ENCODE peak calls at places on chromosomes 2 and 18, in five cellular contexts. C is GM12892, L is HCT116, F is endothelial cell of umbilical vein, Z is GM12891. K is an unnamed sample.

GRCh38 chr2:216942016-216942415 is 82.2 kb upstream of the TNP1 start:
- DNase-seq in C (no peak), Z (no peak), F (no peak), L (no peak), K (no peak)

GRCh38 chr2:126616606-126617069 is 39.3 kb upstream of the GYPC start:
- DNase-seq in F (no peak), L (no peak), Z (no peak), C (no peak), K (no peak)

GRCh38 chr18:64330161-64330560 is 181.3 kb upstream of the LINC00305 start:
- DNase-seq in L (no peak), Z (no peak), F (peak), C (no peak), K (no peak)

GRCh38 chr2:112831956-112832567 is 4.5 kb downstream of the IL1B start:
- DNase-seq in Z (no peak), C (no peak), L (no peak), F (peak), K (no peak)

GRCh38 chr2:214895469-214895868 is 86.0 kb upstream of the BARD1 start:
- DNase-seq in L (no peak), Z (no peak), F (no peak), C (no peak), K (no peak)

GRCh38 chr2:109247812-109248211 is 118.8 kb downstream of the SH3RF3 start:
- DNase-seq in C (no peak), Z (no peak), L (no peak), F (peak), K (no peak)

GRCh38 chr18:10353791-10354190 is 100.6 kb upstream of the APCDD1 start:
- DNase-seq in Z (no peak), C (no peak), L (no peak), F (peak), K (no peak)

GRCh38 chr2:235206980-235207579 is 255.3 kb downstream of the SH3BP4 start:
- DNase-seq in C (no peak), F (no peak), Z (no peak), L (no peak), K (no peak)

GRCh38 chr2:235639387-235639786 is 145.5 kb downstream of the AGAP1 start:
- DNase-seq in L (no peak), F (no peak), C (no peak), Z (no peak), K (peak)

DNA sequence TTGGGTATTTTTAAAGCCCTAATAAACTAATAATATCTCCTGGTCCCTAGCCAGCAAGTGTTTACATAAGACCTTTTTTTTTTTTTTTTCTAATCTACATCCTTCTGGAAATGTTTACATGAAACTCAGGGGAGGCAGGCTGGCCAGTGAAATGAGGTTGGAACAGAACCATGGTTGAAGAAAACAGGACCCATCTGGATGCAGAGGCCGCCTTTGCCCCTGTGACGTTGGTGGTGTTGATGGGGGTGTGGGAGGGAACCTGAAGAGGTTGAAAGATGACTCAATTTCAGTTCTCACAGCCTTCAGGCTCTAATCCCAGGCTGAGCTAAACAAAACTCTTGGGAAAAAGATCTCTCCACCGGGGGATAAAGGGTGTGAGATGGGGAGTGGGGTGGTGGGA is 118.5 kb downstream of the NRP2 start:
- DNase-seq in L (no peak), F (peak), Z (no peak), C (no peak), K (no peak)
- TF ChIP-seq POLR2AphosphoS5 in L (no peak), F (no peak), Z (no peak), C (no peak), K (peak)

GRCh38 chr2:43539436-43539835 is 56.4 kb downstream of the THADA start:
- DNase-seq in C (no peak), Z (no peak), F (no peak), L (no peak), K (no peak)

GRCh38 chr2:43538034-43538670 is 57.7 kb downstream of the THADA start:
- DNase-seq in Z (no peak), F (no peak), L (no peak), C (no peak), K (no peak)

GRCh38 chr2:43541165-43541564 is 54.7 kb downstream of the THADA start:
- DNase-seq in F (no peak), Z (no peak), C (no peak), L (no peak), K (no peak)

GRCh38 chr2:43542285-43542933 is 53.4 kb downstream of the THADA start:
- DNase-seq in C (no peak), F (peak), Z (no peak), L (peak), K (no peak)

GRCh38 chr2:43539991-43540860 is 55.6 kb downstream of the THADA start:
- DNase-seq in L (no peak), C (no peak), F (no peak), Z (no peak), K (no peak)
- TF ChIP-seq POLR2AphosphoS5 in L (no peak), C (no peak), F (no peak), Z (no peak), K (peak)

GRCh38 chr2:66872056-66872821 is 437.3 kb downstream of the MEIS1 start:
- DNase-seq in Z (no peak), C (no peak), F (peak), L (no peak), K (no peak)

GRCh38 chr2:66872926-66873714 is 438.2 kb downstream of the MEIS1 start:
- DNase-seq in F (no peak), L (no peak), C (no peak), Z (no peak), K (no peak)

GRCh38 chr2:66875941-66876462 is 441.1 kb downstream of the MEIS1 start:
- DNase-seq in C (no peak), Z (no peak), F (no peak), L (no peak), K (no peak)

GRCh38 chr2:66869076-66869475 is 434.2 kb downstream of the MEIS1 start:
- DNase-seq in F (peak), L (no peak), Z (no peak), C (no peak), K (no peak)

DNA sequence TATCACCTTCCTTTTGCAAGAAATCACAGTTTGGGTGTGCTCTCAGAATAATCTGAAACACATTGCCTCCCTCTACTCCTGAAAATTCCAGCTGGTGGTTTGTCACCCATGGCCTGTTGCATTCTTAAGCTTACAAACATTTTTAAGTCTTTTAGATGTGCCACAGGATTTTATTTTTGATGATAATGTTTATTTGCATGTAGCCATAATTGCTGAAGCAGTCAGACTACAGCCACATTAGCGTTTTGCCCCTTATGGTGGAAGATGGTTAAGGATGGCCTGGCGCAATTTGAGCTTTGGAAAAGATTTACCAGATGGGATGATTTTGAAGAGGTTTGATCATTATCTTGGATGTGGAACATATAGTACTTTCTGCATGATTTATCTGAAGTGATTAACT is 439.5 kb downstream of the MEIS1 start:
- DNase-seq in Z (no peak), C (no peak), F (no peak), L (no peak), K (no peak)
- TF ChIP-seq POLR2AphosphoS5 in Z (no peak), C (no peak), F (no peak), L (no peak), K (no peak)

DNA sequence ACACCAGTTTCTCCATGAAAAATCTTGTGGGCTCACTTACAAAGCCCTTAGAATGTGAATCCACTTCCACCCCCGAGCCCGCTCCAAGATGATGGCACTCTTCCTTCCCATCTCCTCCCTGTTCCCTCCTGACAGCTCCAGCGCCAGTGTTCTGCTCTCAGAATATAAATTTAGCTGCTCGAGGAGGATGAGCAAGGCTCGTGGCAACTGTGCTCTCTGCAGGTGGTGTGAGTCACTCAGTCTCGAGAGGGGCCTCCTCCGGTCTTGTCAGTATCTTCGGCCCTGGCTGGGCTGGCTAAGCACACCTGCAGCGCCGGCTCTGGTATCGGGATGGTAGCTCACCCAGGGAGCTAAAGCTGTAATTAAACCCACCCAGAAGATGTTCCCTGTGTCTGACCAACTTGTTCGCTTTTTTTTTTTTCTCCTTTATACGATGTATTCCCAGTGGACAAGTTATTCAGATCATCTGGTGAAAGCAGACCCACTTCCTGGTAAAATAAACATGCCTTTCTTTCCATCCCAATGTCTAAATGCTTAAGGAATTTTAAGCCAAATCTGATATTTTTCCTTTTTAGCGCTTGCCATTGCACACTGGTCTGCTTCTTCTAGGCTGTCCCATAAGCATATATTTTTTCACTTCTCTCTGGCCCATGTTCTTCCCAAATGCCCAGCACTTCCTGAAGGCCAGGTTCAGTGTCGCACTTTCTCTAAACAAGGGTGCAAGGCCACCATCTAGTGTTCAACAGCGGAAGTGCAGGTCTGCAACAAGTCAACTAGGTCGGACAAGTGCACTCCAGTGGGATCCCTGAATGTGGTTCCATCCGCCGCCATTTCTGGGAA is 31.4 kb upstream of the YPEL5 start:
- DNase-seq in L (peak), Z (peak), C (peak), F (peak), K (peak)
- TF ChIP-seq POLR2AphosphoS5 in L (no peak), Z (no peak), C (no peak), F (no peak), K (no peak)

DNA sequence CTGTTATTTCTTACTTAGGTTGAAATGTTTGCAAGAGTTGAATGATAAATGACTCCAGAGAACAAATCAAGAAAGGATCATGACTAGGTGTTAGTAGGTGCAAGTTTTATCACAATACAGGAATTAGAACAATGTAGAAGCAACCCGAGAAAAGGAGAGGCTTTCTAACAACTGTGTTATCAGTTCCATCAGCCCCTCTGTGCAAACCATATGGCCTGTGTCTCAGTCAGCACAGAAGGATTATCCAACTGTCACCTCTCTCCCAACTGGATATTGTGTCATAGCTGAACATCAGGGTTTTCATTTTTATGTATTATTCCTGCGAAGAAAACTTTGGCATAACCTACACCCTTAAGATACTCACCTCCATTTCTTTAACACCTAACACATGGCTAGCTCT is 321.6 kb upstream of the RND3 start:
- DNase-seq in F (no peak), C (no peak), L (no peak), Z (no peak), K (no peak)
- TF ChIP-seq POLR2AphosphoS5 in F (no peak), C (no peak), L (no peak), Z (no peak), K (no peak)

DNA sequence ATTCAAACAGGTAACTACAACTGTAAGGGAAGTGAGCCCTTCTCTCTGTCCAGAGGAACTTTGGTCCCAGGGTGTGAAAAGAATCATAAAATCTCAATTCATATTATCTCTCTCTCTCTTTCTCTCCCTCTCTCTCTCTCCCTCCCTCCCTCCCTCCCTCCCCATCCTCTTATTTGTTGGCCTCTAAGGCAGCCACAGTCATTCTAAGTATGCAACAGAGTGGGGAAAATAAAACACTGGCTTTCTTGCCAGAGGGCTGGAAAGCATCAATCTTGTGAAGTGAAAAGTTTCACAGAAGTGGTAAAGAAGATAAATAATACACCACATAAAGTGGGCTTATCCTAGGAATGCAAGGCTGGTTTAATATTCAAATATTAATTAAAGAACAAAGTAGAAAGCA is 95.6 kb upstream of the KCNH7 start:
- DNase-seq in F (no peak), C (no peak), Z (no peak), L (no peak), K (no peak)
- TF ChIP-seq POLR2AphosphoS5 in F (no peak), C (no peak), Z (no peak), L (no peak), K (no peak)

DNA sequence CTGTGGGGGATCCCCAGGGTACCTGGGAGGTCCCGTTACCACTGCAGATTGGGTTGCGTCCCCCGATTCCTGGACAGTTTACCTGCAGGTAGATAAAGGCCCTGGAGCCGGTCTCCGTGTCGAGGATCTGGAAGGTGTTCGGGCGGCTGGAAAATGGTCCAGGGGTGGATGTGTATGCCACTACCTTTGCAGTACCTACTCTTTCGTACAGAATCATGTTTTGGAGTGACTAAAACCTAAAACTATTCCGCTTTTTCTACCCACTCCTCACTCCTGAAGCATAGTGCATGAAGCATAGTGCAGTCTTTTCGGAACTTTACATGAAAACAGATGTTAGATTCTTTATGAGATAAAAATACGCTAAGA is 418 bp downstream of the WDR75 start:
- DNase-seq in C (no peak), Z (no peak), F (no peak), L (no peak), K (no peak)
- TF ChIP-seq POLR2AphosphoS5 in C (no peak), Z (no peak), F (no peak), L (no peak), K (no peak)

K was measured in upper lobe of left lung.